ENCODE peak calls at places on chromosomes 5 and 9, in five cellular contexts. One of them, this sample, is unnamed.

GRCh38 chr9:16672501-16672900 is 198.0 kb downstream of the BNC2 start:
- DNase-seq in WERI-Rb-1: no peak
- DNase-seq in fibroblast of pulmonary artery: no peak
- DNase-seq in heart left ventricle: no peak
- DNase-seq in mucosa of descending colon: no peak
- DNase-seq in this sample: no peak

GRCh38 chr5:93378073-93378472 is 202.9 kb downstream of the NR2F1-AS1 start:
- DNase-seq in WERI-Rb-1: no peak
- DNase-seq in fibroblast of pulmonary artery: peak
- DNase-seq in heart left ventricle: no peak
- DNase-seq in mucosa of descending colon: no peak
- DNase-seq in this sample: no peak

GRCh38 chr5:160271396-160271795 is 41.0 kb downstream of the CCNJL start:
- DNase-seq in WERI-Rb-1: peak
- DNase-seq in fibroblast of pulmonary artery: no peak
- DNase-seq in heart left ventricle: no peak
- DNase-seq in mucosa of descending colon: peak
- DNase-seq in this sample: no peak

GRCh38 chr9:17613723-17614122 is 34.9 kb downstream of the SH3GL2 start:
- DNase-seq in WERI-Rb-1: no peak
- DNase-seq in fibroblast of pulmonary artery: peak
- DNase-seq in heart left ventricle: no peak
- DNase-seq in mucosa of descending colon: no peak
- DNase-seq in this sample: no peak

GRCh38 chr5:127056896-127057295 is 16.4 kb downstream of the C5orf63 start:
- DNase-seq in WERI-Rb-1: no peak
- DNase-seq in fibroblast of pulmonary artery: no peak
- DNase-seq in heart left ventricle: no peak
- DNase-seq in mucosa of descending colon: no peak
- DNase-seq in this sample: no peak

GRCh38 chr5:1681955-1682354 is 117.7 kb downstream of the MRPL36 start:
- DNase-seq in WERI-Rb-1: peak
- DNase-seq in fibroblast of pulmonary artery: no peak
- DNase-seq in heart left ventricle: no peak
- DNase-seq in mucosa of descending colon: no peak
- DNase-seq in this sample: no peak

GRCh38 chr5:173302546-173303155 is 25.6 kb downstream of the STC2 start:
- DNase-seq in WERI-Rb-1: no peak
- DNase-seq in fibroblast of pulmonary artery: peak
- DNase-seq in heart left ventricle: no peak
- DNase-seq in mucosa of descending colon: no peak
- DNase-seq in this sample: no peak

GRCh38 chr9:27473135-27473534 is 51.0 kb upstream of the IFNK start:
- DNase-seq in WERI-Rb-1: peak
- DNase-seq in fibroblast of pulmonary artery: no peak
- DNase-seq in heart left ventricle: peak
- DNase-seq in mucosa of descending colon: no peak
- DNase-seq in this sample: no peak

GRCh38 chr5:180330810-180331646 is 22.1 kb downstream of the GFPT2 start:
- DNase-seq in WERI-Rb-1: no peak
- DNase-seq in fibroblast of pulmonary artery: peak
- DNase-seq in heart left ventricle: peak
- DNase-seq in mucosa of descending colon: no peak
- DNase-seq in this sample: no peak

GRCh38 chr5:93062548-93062947 is 518.5 kb downstream of the NR2F1-AS1 start:
- DNase-seq in WERI-Rb-1: peak
- DNase-seq in fibroblast of pulmonary artery: no peak
- DNase-seq in heart left ventricle: no peak
- DNase-seq in mucosa of descending colon: no peak
- DNase-seq in this sample: no peak

GRCh38 chr5:131382407-131383395 is 118.8 kb downstream of the CDC42SE2 start:
- DNase-seq in WERI-Rb-1: peak
- DNase-seq in fibroblast of pulmonary artery: peak
- DNase-seq in heart left ventricle: no peak
- DNase-seq in mucosa of descending colon: no peak
- DNase-seq in this sample: no peak

GRCh38 chr5:149367972-149368645 is 10.3 kb downstream of the PCYOX1L start:
- DNase-seq in WERI-Rb-1: no peak
- DNase-seq in fibroblast of pulmonary artery: no peak
- DNase-seq in heart left ventricle: no peak
- DNase-seq in mucosa of descending colon: no peak
- DNase-seq in this sample: no peak

GRCh38 chr5:125868035-125868434 is 555.2 kb upstream of the GRAMD2B start:
- DNase-seq in WERI-Rb-1: no peak
- DNase-seq in fibroblast of pulmonary artery: no peak
- DNase-seq in heart left ventricle: no peak
- DNase-seq in mucosa of descending colon: no peak
- DNase-seq in this sample: no peak

GRCh38 chr9:135707449-135708138 is 5.6 kb downstream of the KCNT1 start:
- DNase-seq in WERI-Rb-1: no peak
- DNase-seq in fibroblast of pulmonary artery: no peak
- DNase-seq in heart left ventricle: no peak
- DNase-seq in mucosa of descending colon: no peak
- DNase-seq in this sample: no peak

GRCh38 chr9:16417749-16418148 is 452.7 kb downstream of the BNC2 start:
- DNase-seq in WERI-Rb-1: no peak
- DNase-seq in fibroblast of pulmonary artery: no peak
- DNase-seq in heart left ventricle: no peak
- DNase-seq in mucosa of descending colon: no peak
- DNase-seq in this sample: no peak

GRCh38 chr5:88502179-88503064 is 233.8 kb upstream of the TMEM161B start:
- DNase-seq in WERI-Rb-1: no peak
- DNase-seq in fibroblast of pulmonary artery: no peak
- DNase-seq in heart left ventricle: no peak
- DNase-seq in mucosa of descending colon: no peak
- DNase-seq in this sample: no peak

GRCh38 chr5:123371575-123372179 is 51.5 kb downstream of the CEP120 start:
- DNase-seq in WERI-Rb-1: peak
- DNase-seq in fibroblast of pulmonary artery: peak
- DNase-seq in heart left ventricle: peak
- DNase-seq in mucosa of descending colon: peak
- DNase-seq in this sample: peak

GRCh38 chr5:72955143-72955767 is 586 bp upstream of the FCHO2 start:
- DNase-seq in WERI-Rb-1: no peak
- DNase-seq in fibroblast of pulmonary artery: peak
- DNase-seq in heart left ventricle: peak
- DNase-seq in mucosa of descending colon: peak
- DNase-seq in this sample: peak

GRCh38 chr5:110726249-110727024 is at the start of gene TMEM232:
- DNase-seq in WERI-Rb-1: peak
- DNase-seq in fibroblast of pulmonary artery: peak
- DNase-seq in heart left ventricle: peak
- DNase-seq in mucosa of descending colon: peak
- DNase-seq in this sample: peak

GRCh38 chr5:135245521-135246499 is 153.2 kb downstream of the MACROH2A1 start:
- DNase-seq in WERI-Rb-1: peak
- DNase-seq in fibroblast of pulmonary artery: peak
- DNase-seq in heart left ventricle: no peak
- DNase-seq in mucosa of descending colon: no peak
- DNase-seq in this sample: no peak

GRCh38 chr9:18888241-18888794 is 144.7 kb downstream of the SAXO1 start:
- DNase-seq in WERI-Rb-1: no peak
- DNase-seq in fibroblast of pulmonary artery: no peak
- DNase-seq in heart left ventricle: peak
- DNase-seq in mucosa of descending colon: no peak
- DNase-seq in this sample: no peak

GRCh38 chr9:121781701-121782464 is 130.4 kb downstream of the DAB2IP start:
- DNase-seq in WERI-Rb-1: peak
- DNase-seq in fibroblast of pulmonary artery: no peak
- DNase-seq in heart left ventricle: no peak
- DNase-seq in mucosa of descending colon: no peak
- DNase-seq in this sample: no peak

GRCh38 chr9:127612993-127613954 is 1.2 kb downstream of the STXBP1 start:
- DNase-seq in WERI-Rb-1: peak
- DNase-seq in fibroblast of pulmonary artery: peak
- DNase-seq in heart left ventricle: peak
- DNase-seq in mucosa of descending colon: peak
- DNase-seq in this sample: peak

GRCh38 chr5:120988970-120989369 is 524.9 kb downstream of the PRR16 start:
- DNase-seq in WERI-Rb-1: no peak
- DNase-seq in fibroblast of pulmonary artery: no peak
- DNase-seq in heart left ventricle: no peak
- DNase-seq in mucosa of descending colon: no peak
- DNase-seq in this sample: no peak

GRCh38 chr9:98887918-98888510 is 55.7 kb upstream of the COL15A1 start:
- DNase-seq in WERI-Rb-1: no peak
- DNase-seq in fibroblast of pulmonary artery: peak
- DNase-seq in heart left ventricle: no peak
- DNase-seq in mucosa of descending colon: no peak
- DNase-seq in this sample: no peak

GRCh38 chr5:141771031-141771430 is 89.0 kb upstream of the ARAP3 start:
- DNase-seq in WERI-Rb-1: peak
- DNase-seq in fibroblast of pulmonary artery: no peak
- DNase-seq in heart left ventricle: no peak
- DNase-seq in mucosa of descending colon: no peak
- DNase-seq in this sample: no peak

GRCh38 chr9:121302786-121303185 is 34.8 kb downstream of the GSN start:
- DNase-seq in WERI-Rb-1: no peak
- DNase-seq in fibroblast of pulmonary artery: no peak
- DNase-seq in heart left ventricle: peak
- DNase-seq in mucosa of descending colon: no peak
- DNase-seq in this sample: peak

GRCh38 chr9:38066907-38067610 is 2.0 kb downstream of the SHB start:
- DNase-seq in WERI-Rb-1: peak
- DNase-seq in fibroblast of pulmonary artery: peak
- DNase-seq in heart left ventricle: peak
- DNase-seq in mucosa of descending colon: peak
- DNase-seq in this sample: peak

GRCh38 chr5:143588933-143589662 is 185.6 kb upstream of the NR3C1 start:
- DNase-seq in WERI-Rb-1: no peak
- DNase-seq in fibroblast of pulmonary artery: no peak
- DNase-seq in heart left ventricle: no peak
- DNase-seq in mucosa of descending colon: no peak
- DNase-seq in this sample: no peak
- TF ChIP-seq CTCF in WERI-Rb-1: no peak
- TF ChIP-seq CTCF in fibroblast of pulmonary artery: no peak
- TF ChIP-seq CTCF in heart left ventricle: no peak
- TF ChIP-seq CTCF in mucosa of descending colon: no peak
- TF ChIP-seq CTCF in this sample: no peak

GRCh38 chr9:90770927-90771326 is 30.7 kb upstream of the SYK start:
- DNase-seq in WERI-Rb-1: no peak
- DNase-seq in fibroblast of pulmonary artery: no peak
- DNase-seq in heart left ventricle: no peak
- DNase-seq in mucosa of descending colon: no peak
- DNase-seq in this sample: no peak

GRCh38 chr9:90775657-90776056 is 26.0 kb upstream of the SYK start:
- DNase-seq in WERI-Rb-1: peak
- DNase-seq in fibroblast of pulmonary artery: no peak
- DNase-seq in heart left ventricle: no peak
- DNase-seq in mucosa of descending colon: no peak
- DNase-seq in this sample: no peak

GRCh38 chr9:90774682-90775081 is 26.9 kb upstream of the SYK start:
- DNase-seq in WERI-Rb-1: peak
- DNase-seq in fibroblast of pulmonary artery: no peak
- DNase-seq in heart left ventricle: no peak
- DNase-seq in mucosa of descending colon: no peak
- DNase-seq in this sample: no peak

GRCh38 chr9:90772381-90772780 is 29.2 kb upstream of the SYK start:
- DNase-seq in WERI-Rb-1: no peak
- DNase-seq in fibroblast of pulmonary artery: no peak
- DNase-seq in heart left ventricle: no peak
- DNase-seq in mucosa of descending colon: no peak
- DNase-seq in this sample: no peak

GRCh38 chr9:90773593-90773992 is 28.0 kb upstream of the SYK start:
- DNase-seq in WERI-Rb-1: peak
- DNase-seq in fibroblast of pulmonary artery: no peak
- DNase-seq in heart left ventricle: no peak
- DNase-seq in mucosa of descending colon: no peak
- DNase-seq in this sample: no peak
- TF ChIP-seq CTCF in WERI-Rb-1: peak
- TF ChIP-seq CTCF in fibroblast of pulmonary artery: no peak
- TF ChIP-seq CTCF in heart left ventricle: peak
- TF ChIP-seq CTCF in mucosa of descending colon: peak
- TF ChIP-seq CTCF in this sample: no peak

DNA sequence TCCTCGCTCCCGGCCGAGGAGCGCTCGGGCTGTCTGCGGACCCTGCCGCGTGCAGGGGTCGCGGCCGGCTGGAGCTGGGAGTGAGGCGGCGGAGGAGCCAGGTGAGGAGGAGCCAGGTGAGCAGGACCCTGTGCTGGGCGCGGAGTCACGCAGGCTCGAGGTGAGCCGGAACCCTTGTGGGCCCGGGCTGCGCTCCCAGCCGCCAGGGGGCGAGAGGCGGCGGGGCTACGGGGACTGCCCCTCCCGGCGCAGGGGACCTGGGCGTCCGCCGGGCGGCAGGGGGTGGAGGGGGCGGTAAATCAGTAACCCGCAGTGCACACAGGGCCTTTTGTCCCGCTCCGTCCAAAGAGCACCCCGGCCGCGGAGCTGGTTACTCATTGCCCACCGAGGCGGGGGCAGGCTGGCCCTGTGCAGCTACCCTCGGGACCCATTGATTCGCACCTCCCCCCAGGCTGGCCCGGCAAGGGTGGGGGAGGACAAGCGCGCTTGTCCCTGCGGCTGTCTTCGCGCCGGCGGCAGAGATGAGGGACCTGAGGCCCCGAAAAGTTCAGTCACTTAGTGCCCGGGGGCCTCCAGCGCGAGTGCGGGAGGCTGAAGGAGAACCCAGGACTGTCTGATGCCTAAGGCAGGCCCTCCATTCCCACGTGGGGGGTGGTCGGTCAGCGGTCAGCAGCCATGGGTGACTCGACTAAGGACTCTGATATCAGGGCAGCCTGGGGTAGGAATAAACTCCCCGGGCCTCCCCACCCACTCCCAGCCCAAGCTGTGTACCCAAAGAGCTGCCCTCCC is 397 bp downstream of the FGFR4 start:
- DNase-seq in WERI-Rb-1: peak
- DNase-seq in fibroblast of pulmonary artery: no peak
- DNase-seq in heart left ventricle: no peak
- DNase-seq in mucosa of descending colon: peak
- DNase-seq in this sample: peak
- TF ChIP-seq CTCF in WERI-Rb-1: peak
- TF ChIP-seq CTCF in fibroblast of pulmonary artery: peak
- TF ChIP-seq CTCF in heart left ventricle: peak
- TF ChIP-seq CTCF in mucosa of descending colon: peak
- TF ChIP-seq CTCF in this sample: peak

DNA sequence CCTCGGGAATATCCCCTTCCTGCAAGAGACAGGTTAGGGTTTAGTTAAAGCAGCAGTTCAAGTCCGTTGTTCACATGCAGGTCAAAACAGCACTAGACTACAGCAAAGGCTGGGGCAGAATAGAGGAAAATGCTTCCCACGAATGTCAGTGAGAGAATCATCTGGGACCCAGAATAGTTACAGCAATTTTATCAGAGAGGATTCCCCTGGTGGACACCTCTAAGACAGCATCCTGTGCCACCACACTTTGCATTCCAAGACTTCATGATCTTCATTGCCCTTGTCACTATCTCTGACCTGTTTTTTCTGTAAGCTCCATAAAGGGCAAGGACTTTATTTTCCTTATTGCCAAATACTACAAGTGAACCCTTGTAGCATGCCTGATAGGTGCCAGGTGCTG is 12.9 kb downstream of the GRXCR2 start:
- DNase-seq in WERI-Rb-1: no peak
- DNase-seq in fibroblast of pulmonary artery: no peak
- DNase-seq in heart left ventricle: no peak
- DNase-seq in mucosa of descending colon: no peak
- DNase-seq in this sample: no peak
- TF ChIP-seq CTCF in WERI-Rb-1: peak
- TF ChIP-seq CTCF in fibroblast of pulmonary artery: peak
- TF ChIP-seq CTCF in heart left ventricle: no peak
- TF ChIP-seq CTCF in mucosa of descending colon: no peak
- TF ChIP-seq CTCF in this sample: peak

This sample was measured in glutamatergic neuron.